ENCODE peak calls at places on chromosomes 3 and 15, in ten cellular contexts. K is HCT116, B is HepG2, U is breast epithelium, S is GM23338, D is upper lobe of left lung, Y is Panc1, M is HL-60, Z is transverse colon, F is sigmoid colon. W is an unnamed sample.

GRCh38 chr15:48331796-48332641 is 790 bp downstream of the DUT start:
- DNase-seq in K (peak; percentile 44), B (peak; percentile 21), U (peak; percentile 68), S (peak; percentile 80), D (peak; percentile 92), Y (no peak), M (peak; percentile 80), Z (peak; percentile 60), F (peak; percentile 90), W (peak; percentile 63)

GRCh38 chr3:131602011-131602779 is 99.4 kb upstream of the MRPL3 start:
- DNase-seq in K (no peak), B (no peak), U (no peak), S (no peak), D (no peak), Y (no peak), M (no peak), Z (no peak), F (no peak), W (no peak)

GRCh38 chr3:45551214-45552010 is 43.1 kb upstream of the LIMD1 start:
- DNase-seq in K (peak; percentile 39), B (peak; percentile 13), U (no peak), S (no peak), D (no peak), Y (no peak), M (no peak), Z (peak; percentile 37), F (peak; percentile 85), W (no peak)

GRCh38 chr3:138947303-138948121 is 495 bp downstream of the FOXL2NB start:
- DNase-seq in K (no peak), B (no peak), U (no peak), S (peak; percentile 60), D (no peak), Y (no peak), M (no peak), Z (no peak), F (no peak), W (no peak)

GRCh38 chr15:28106294-28107110 is 7.4 kb upstream of the OCA2 start:
- DNase-seq in K (no peak), B (no peak), U (no peak), S (peak; percentile 34), D (peak; percentile 87), Y (no peak), M (no peak), Z (no peak), F (peak; percentile 62), W (no peak)

GRCh38 chr3:155664922-155665695 is 79.8 kb downstream of the PLCH1 start:
- DNase-seq in K (peak; percentile 38), B (peak; percentile 65), U (no peak), S (peak; percentile 20), D (no peak), Y (no peak), M (peak; percentile 82), Z (peak; percentile 52), F (peak; percentile 89), W (peak; percentile 47)

GRCh38 chr3:160003520-160004128 is 15.0 kb downstream of the IL12A start:
- DNase-seq in K (peak; percentile 48), B (peak; percentile 51), U (no peak), S (peak; percentile 83), D (no peak), Y (peak; percentile 50), M (peak; percentile 45), Z (peak; percentile 71), F (peak; percentile 68), W (no peak)

GRCh38 chr3:71447803-71448202 is 135.7 kb downstream of the FOXP1 start:
- DNase-seq in K (no peak), B (no peak), U (no peak), S (no peak), D (no peak), Y (no peak), M (no peak), Z (no peak), F (no peak), W (no peak)

GRCh38 chr3:190541008-190541407 is 27.1 kb downstream of the IL1RAP start:
- DNase-seq in K (no peak), B (no peak), U (no peak), S (peak; percentile 62), D (no peak), Y (no peak), M (no peak), Z (no peak), F (no peak), W (no peak)

GRCh38 chr3:185200639-185201038 is 47.8 kb upstream of the C3orf70 start:
- DNase-seq in K (no peak), B (no peak), U (no peak), S (no peak), D (no peak), Y (no peak), M (no peak), Z (no peak), F (no peak), W (no peak)

GRCh38 chr15:36884404-36885335 is 215.7 kb downstream of the MEIS2 start:
- DNase-seq in K (no peak), B (no peak), U (no peak), S (no peak), D (no peak), Y (no peak), M (no peak), Z (no peak), F (no peak), W (no peak)
- H3K4me3 ChIP-seq in K (no peak overlapping the region), B (no peak overlapping the region), U (no peak overlapping the region), S (peak overlapping the region; percentile 39), D (no peak overlapping the region), Y (no peak overlapping the region), M (no peak overlapping the region), Z (no peak overlapping the region), F (peak overlapping the region; percentile 40), W (no peak overlapping the region)

GRCh38 chr15:59349715-59350420 is 22.8 kb downstream of the MYO1E start:
- DNase-seq in K (peak; percentile 83), B (peak; percentile 28), U (no peak), S (peak; percentile 35), D (no peak), Y (peak; percentile 82), M (no peak), Z (peak; percentile 46), F (no peak), W (no peak)
- TF ChIP-seq POLR2AphosphoS5 in K (peak; percentile 62), B (no peak), U (no peak), S (no peak), D (peak; percentile 26), Y (no peak), M (no peak), Z (peak; percentile 39), F (no peak), W (no peak)

DNA sequence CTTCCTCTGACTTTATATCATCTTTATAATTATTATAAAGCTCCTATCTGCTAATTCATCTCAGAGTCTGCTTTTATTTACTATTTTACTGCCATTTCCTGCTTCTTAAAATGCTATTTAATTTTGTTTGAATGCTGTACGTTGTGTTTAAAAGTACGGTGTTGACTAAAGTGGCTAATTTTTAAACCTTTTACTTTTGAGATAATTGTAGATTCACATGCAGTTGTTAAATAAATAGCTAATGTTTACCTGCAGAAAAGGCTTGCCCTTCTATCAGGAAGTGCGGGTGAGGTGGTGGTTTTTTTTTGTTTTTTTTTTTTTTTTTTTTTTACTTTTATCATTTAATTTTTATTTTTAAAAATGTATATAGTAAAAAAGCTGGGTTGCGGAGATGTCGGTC is 41.3 kb downstream of the XYLB start:
- DNase-seq in K (no peak), B (no peak), U (no peak), S (no peak), D (no peak), Y (no peak), M (no peak), Z (no peak), F (no peak), W (no peak)
- H3K4me3 ChIP-seq in K (no peak overlapping the region), B (no peak overlapping the region), U (no peak overlapping the region), S (no peak overlapping the region), D (no peak overlapping the region), Y (no peak overlapping the region), M (no peak overlapping the region), Z (no peak overlapping the region), F (no peak overlapping the region), W (no peak overlapping the region)

GRCh38 chr15:69454953-69455352 is 2.3 kb downstream of the RPLP1 start:
- DNase-seq in K (no peak), B (no peak), U (no peak), S (no peak), D (no peak), Y (no peak), M (no peak), Z (no peak), F (no peak), W (no peak)
- TF ChIP-seq POLR2AphosphoS5 in K (no peak), B (peak; percentile 43), U (no peak), S (no peak), D (no peak), Y (no peak), M (peak; percentile 45), Z (no peak), F (no peak), W (no peak)